ENCODE peak calls at places on chromosomes 2 and 18, in eight cellular contexts. R, A, Z, Y, W, V, Q and D are unnamed samples.

GRCh38 chr18:57915848-57916596 is 112.9 kb upstream of the ATP8B1 start:
- DNase-seq in R (peak), A (peak), Z (no peak), Y (no peak), W (peak), V (peak), Q (peak), D (peak)

GRCh38 chr2:187297806-187298205 is 150.2 kb downstream of the CALCRL start:
- DNase-seq in R (no peak), A (no peak), Z (no peak), Y (no peak), W (no peak), V (no peak), Q (peak), D (no peak)

GRCh38 chr2:101740555-101740964 is 43.1 kb downstream of the MAP4K4 start:
- DNase-seq in R (no peak), A (no peak), Z (no peak), Y (no peak), W (no peak), V (peak), Q (no peak), D (no peak)

GRCh38 chr18:49632588-49632987 is 70.7 kb downstream of the LIPG start:
- DNase-seq in R (no peak), A (no peak), Z (no peak), Y (no peak), W (no peak), V (no peak), Q (peak), D (no peak)

GRCh38 chr2:149562304-149562703 is 25.3 kb downstream of the MMADHC start:
- DNase-seq in R (no peak), A (no peak), Z (no peak), Y (no peak), W (no peak), V (peak), Q (peak), D (peak)

GRCh38 chr18:50011813-50012445 is 183.0 kb downstream of the MYO5B start:
- DNase-seq in R (no peak), A (no peak), Z (no peak), Y (peak), W (no peak), V (peak), Q (peak), D (peak)

GRCh38 chr18:26215247-26215970 is 10.8 kb upstream of the TAF4B start:
- DNase-seq in R (no peak), A (no peak), Z (no peak), Y (no peak), W (no peak), V (no peak), Q (no peak), D (no peak)

GRCh38 chr2:168798076-168798887 is 4.2 kb upstream of the NOSTRIN start:
- DNase-seq in R (peak), A (peak), Z (peak), Y (no peak), W (no peak), V (no peak), Q (no peak), D (no peak)

GRCh38 chr2:29490037-29490436 is 374.8 kb downstream of the CLIP4 start:
- DNase-seq in R (no peak), A (no peak), Z (no peak), Y (no peak), W (no peak), V (no peak), Q (no peak), D (no peak)

GRCh38 chr2:17608251-17608650 is 67.8 kb downstream of the VSNL1 start:
- DNase-seq in R (no peak), A (no peak), Z (no peak), Y (no peak), W (no peak), V (no peak), Q (no peak), D (no peak)

GRCh38 chr2:120675460-120676130 is 60.1 kb upstream of the GLI2 start:
- DNase-seq in R (peak), A (peak), Z (peak), Y (no peak), W (no peak), V (peak), Q (peak), D (no peak)

GRCh38 chr2:26396734-26397298 is 4.9 kb upstream of the DRC1 start:
- DNase-seq in R (no peak), A (no peak), Z (no peak), Y (no peak), W (no peak), V (no peak), Q (no peak), D (no peak)

GRCh38 chr18:3061581-3062416 is 48.9 kb upstream of the LPIN2 start:
- DNase-seq in R (no peak), A (no peak), Z (no peak), Y (no peak), W (no peak), V (peak), Q (no peak), D (no peak)

GRCh38 chr2:70994445-70995226 is at the start of gene TEX261:
- DNase-seq in R (peak), A (peak), Z (peak), Y (peak), W (peak), V (peak), Q (peak), D (peak)

GRCh38 chr2:119311371-119311770 is 55.3 kb downstream of the C2orf76 start:
- DNase-seq in R (no peak), A (peak), Z (no peak), Y (no peak), W (no peak), V (no peak), Q (no peak), D (no peak)

GRCh38 chr2:168192839-168193616 is 54.4 kb downstream of the STK39 start:
- DNase-seq in R (no peak), A (no peak), Z (no peak), Y (no peak), W (no peak), V (no peak), Q (no peak), D (no peak)

GRCh38 chr2:240153418-240153817 is 13.0 kb upstream of the OTOS start:
- DNase-seq in R (no peak), A (no peak), Z (no peak), Y (no peak), W (no peak), V (no peak), Q (no peak), D (no peak)

GRCh38 chr2:102245266-102246151 is 58.7 kb downstream of the IL1RL2 start:
- DNase-seq in R (no peak), A (no peak), Z (no peak), Y (no peak), W (no peak), V (peak), Q (peak), D (no peak)

GRCh38 chr18:44325903-44326650 is 354.6 kb upstream of the SETBP1 start:
- DNase-seq in R (peak), A (peak), Z (peak), Y (peak), W (no peak), V (peak), Q (peak), D (peak)

GRCh38 chr2:178268435-178268834 is 74.1 kb downstream of the OSBPL6 start:
- DNase-seq in R (no peak), A (no peak), Z (no peak), Y (no peak), W (no peak), V (peak), Q (peak), D (no peak)

GRCh38 chr2:149733936-149734685 is 146.5 kb upstream of the MMADHC start:
- DNase-seq in R (no peak), A (no peak), Z (no peak), Y (no peak), W (no peak), V (peak), Q (peak), D (no peak)

GRCh38 chr2:227509824-227510619 is 38.1 kb downstream of the AGFG1 start:
- DNase-seq in R (no peak), A (no peak), Z (no peak), Y (peak), W (no peak), V (peak), Q (peak), D (peak)

GRCh38 chr2:12534646-12535263 is 182.0 kb upstream of the TRIB2 start:
- DNase-seq in R (no peak), A (peak), Z (peak), Y (peak), W (no peak), V (peak), Q (peak), D (peak)
- H3K4me3 ChIP-seq in R (no peak), A (no peak), Z (no peak), Y (no peak), W (no peak), V (peak), Q (no peak), D (no peak)

GRCh38 chr18:28858248-28858647 is 681.3 kb upstream of the CDH2 start:
- DNase-seq in R (no peak), A (no peak), Z (no peak), Y (no peak), W (no peak), V (no peak), Q (no peak), D (no peak)

GRCh38 chr18:28854964-28855363 is 678.0 kb upstream of the CDH2 start:
- DNase-seq in R (no peak), A (no peak), Z (no peak), Y (peak), W (no peak), V (peak), Q (peak), D (no peak)

GRCh38 chr18:28855524-28855923 is 678.6 kb upstream of the CDH2 start:
- DNase-seq in R (no peak), A (no peak), Z (no peak), Y (peak), W (no peak), V (peak), Q (peak), D (no peak)

DNA sequence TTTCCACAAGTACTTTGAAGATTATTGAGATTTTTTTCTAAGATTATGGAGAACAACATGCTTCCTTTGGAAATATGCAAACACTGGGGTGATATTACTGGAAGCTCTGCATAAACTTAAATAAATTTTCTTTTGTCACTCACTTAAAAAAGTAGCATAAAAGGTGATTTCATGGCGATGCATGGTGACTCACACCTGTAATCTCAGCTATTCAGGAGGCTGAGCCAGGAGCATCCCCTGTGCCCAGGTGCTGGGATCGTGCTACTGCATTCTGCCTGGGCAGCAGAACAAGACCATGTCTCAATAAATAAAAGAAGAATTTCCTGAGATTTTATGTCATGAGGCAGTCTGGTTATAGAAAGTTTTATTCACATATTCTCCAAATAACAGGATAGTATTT is 679.1 kb upstream of the CDH2 start:
- DNase-seq in R (no peak), A (no peak), Z (no peak), Y (no peak), W (no peak), V (no peak), Q (peak), D (no peak)
- H3K4me3 ChIP-seq in R (no peak), A (no peak), Z (no peak), Y (no peak), W (no peak), V (no peak), Q (no peak), D (no peak)

GRCh38 chr2:235263205-235264120 is 230.4 kb upstream of the AGAP1 start:
- DNase-seq in R (peak), A (peak), Z (peak), Y (peak), W (peak), V (peak), Q (peak), D (no peak)
- H3K4me3 ChIP-seq in R (no peak), A (no peak), Z (no peak), Y (peak), W (peak), V (no peak), Q (no peak), D (no peak)

DNA sequence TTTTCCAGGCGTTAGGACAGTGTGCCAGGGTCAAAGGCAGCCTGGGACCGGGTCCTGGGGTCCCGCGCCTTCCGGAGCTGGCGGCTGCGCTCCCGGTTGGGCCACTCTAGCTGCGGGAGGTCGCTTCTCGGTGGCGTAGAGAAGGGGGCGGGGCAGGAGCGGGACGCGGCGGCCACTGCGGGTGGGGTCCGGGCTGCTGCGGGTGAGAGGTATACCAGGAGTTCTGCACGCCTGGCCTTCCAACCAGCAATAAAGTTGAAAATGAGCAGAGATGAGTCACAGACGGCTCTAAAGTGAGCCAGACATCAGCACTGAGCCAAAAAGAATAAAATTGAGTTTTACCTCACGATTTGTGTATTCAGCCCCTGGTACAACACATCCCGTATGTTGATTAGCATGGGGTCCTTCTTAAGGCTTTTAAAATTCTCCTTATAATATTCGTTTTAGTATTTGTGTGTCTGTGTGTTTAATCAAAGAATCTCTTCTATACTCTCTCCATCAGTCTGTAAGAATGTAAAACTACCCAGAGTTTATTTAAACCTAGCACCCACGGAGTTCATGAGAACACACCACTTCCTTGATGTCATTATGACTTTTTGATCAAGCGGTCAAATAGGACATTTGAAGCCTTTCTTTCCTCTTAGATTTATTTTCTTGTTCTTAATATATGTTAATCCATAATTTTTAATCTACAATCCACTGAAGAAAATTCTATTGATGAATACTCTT is at the start of gene C1GALT1C1L:
- DNase-seq in R (peak), A (no peak), Z (peak), Y (peak), W (no peak), V (peak), Q (peak), D (peak)
- H3K4me3 ChIP-seq in R (peak), A (no peak), Z (peak), Y (peak), W (peak), V (peak), Q (peak), D (peak)

GRCh38 chr2:56741601-56742102 is 557.9 kb downstream of the CCDC85A start:
- DNase-seq in R (no peak), A (no peak), Z (no peak), Y (peak), W (no peak), V (peak), Q (peak), D (peak)
- H3K4me3 ChIP-seq in R (no peak), A (no peak), Z (no peak), Y (peak), W (no peak), V (peak), Q (no peak), D (peak)

GRCh38 chr2:226153553-226153952 is 646.1 kb downstream of the IRS1 start:
- DNase-seq in R (no peak), A (no peak), Z (no peak), Y (no peak), W (no peak), V (no peak), Q (no peak), D (no peak)
- H3K4me3 ChIP-seq in R (no peak), A (no peak), Z (no peak), Y (no peak), W (no peak), V (no peak), Q (no peak), D (no peak)

DNA sequence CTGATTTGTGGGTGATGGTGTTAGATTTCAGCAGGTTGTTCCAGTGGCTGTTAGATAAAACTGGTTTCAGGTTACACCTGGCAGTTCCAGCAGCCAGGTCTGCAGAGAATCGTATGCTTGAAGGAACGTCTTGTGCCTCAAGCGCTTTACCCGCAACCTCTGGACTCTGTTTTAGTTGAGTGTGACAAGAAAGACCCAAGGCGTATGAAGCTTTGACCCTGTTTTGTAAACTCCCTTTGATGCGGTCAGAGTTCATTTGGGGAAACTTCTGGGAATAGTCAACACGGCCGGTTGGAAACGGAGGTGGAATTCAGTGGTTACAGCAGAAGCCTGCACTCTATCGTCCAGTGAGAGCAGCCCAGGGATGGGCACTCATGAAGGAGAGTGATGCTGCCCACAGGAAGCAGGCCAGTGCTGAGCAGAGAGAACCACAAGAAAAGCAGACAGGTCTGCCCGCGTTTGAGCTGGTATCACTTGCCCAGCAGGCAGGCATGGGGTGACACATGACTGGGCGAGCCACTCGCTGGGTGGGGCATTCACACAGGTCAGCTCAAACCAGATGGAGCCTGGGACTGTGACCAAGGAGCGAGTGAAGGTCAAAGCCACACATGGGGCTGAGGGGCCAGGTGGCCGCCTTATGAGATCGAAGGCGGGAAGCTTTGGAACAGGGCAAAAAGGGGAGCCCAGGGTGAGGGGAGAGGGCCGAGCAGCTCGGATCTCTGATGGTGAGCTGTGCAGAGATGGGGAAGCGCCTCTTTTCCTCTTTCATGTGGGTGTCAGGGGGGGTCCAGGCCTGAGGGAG is 99.6 kb upstream of the MBOAT2 start:
- DNase-seq in R (no peak), A (peak), Z (no peak), Y (no peak), W (no peak), V (no peak), Q (no peak), D (no peak)
- H3K4me3 ChIP-seq in R (no peak), A (no peak), Z (no peak), Y (no peak), W (no peak), V (no peak), Q (no peak), D (no peak)